ENCODE peak calls at places on chromosomes 7 and 10, in six cellular contexts. E, P, O, T, H and J are unnamed samples.

GRCh38 chr7:28685660-28686417 is 272.3 kb downstream of the TRIL start:
- DNase-seq in H (peak; percentile 88), T (peak; percentile 86), O (peak; percentile 96), E (peak; percentile 97), P (peak; percentile 50), J (peak; percentile 52)

GRCh38 chr10:64091889-64092288 is 570.7 kb downstream of the REEP3 start:
- DNase-seq in E (peak; percentile 72), O (no peak), P (no peak), H (peak; percentile 67), T (no peak), J (no peak)

GRCh38 chr7:107900496-107900895 is 9.5 kb downstream of the DLD start:
- DNase-seq in O (no peak), H (no peak), T (no peak), E (no peak), P (no peak), J (no peak)

GRCh38 chr7:12066561-12066960 is 144.5 kb upstream of the TMEM106B start:
- DNase-seq in O (peak; percentile 71), P (no peak), H (no peak), E (peak; percentile 92), T (no peak), J (no peak)

GRCh38 chr10:78185693-78186055 is 152.0 kb downstream of the RPS24 start:
- DNase-seq in T (no peak), H (no peak), E (no peak), O (no peak), P (no peak), J (no peak)

GRCh38 chr7:95933618-95934017 is 161.3 kb downstream of the DYNC1I1 start:
- DNase-seq in E (no peak), H (no peak), P (no peak), O (no peak), T (no peak), J (no peak)

GRCh38 chr10:132540456-132540855 is 2.9 kb downstream of the INPP5A start:
- DNase-seq in P (no peak), E (peak; percentile 36), T (peak; percentile 36), O (no peak), H (no peak), J (no peak)

GRCh38 chr7:91892821-91893340 is 12.4 kb upstream of the MTERF1 start:
- DNase-seq in O (peak; percentile 36), T (no peak), P (no peak), H (peak; percentile 71), E (peak; percentile 86), J (no peak)

GRCh38 chr7:80774843-80775242 is 136.4 kb downstream of the CD36 start:
- DNase-seq in T (no peak), H (no peak), P (no peak), E (no peak), O (no peak), J (no peak)

GRCh38 chr7:98994046-98994944 is 116.0 kb downstream of the TRRAP start:
- DNase-seq in E (no peak), T (no peak), P (no peak), H (no peak), O (no peak), J (no peak)

GRCh38 chr7:150341263-150342118 is at the start of gene RARRES2:
- DNase-seq in T (peak; percentile 58), P (peak; percentile 58), H (peak; percentile 84), O (no peak), E (no peak), J (no peak)

GRCh38 chr10:34739915-34740314 is 75.2 kb downstream of the PARD3 start:
- DNase-seq in T (peak; percentile 43), P (peak; percentile 34), E (no peak), O (peak; percentile 79), H (peak; percentile 91), J (peak; percentile 45)

GRCh38 chr10:70726909-70727495 is 54.7 kb downstream of the ADAMTS14 start:
- DNase-seq in H (no peak), O (no peak), E (no peak), T (no peak), P (no peak), J (no peak)

GRCh38 chr10:9035355-9035754 is 980.9 kb downstream of the GATA3 start:
- DNase-seq in H (no peak), T (no peak), E (no peak), P (no peak), O (peak; percentile 5), J (no peak)

GRCh38 chr7:158976849-158977593 is 120.7 kb downstream of the DYNC2I1 start:
- DNase-seq in O (peak; percentile 63), P (peak; percentile 83), T (peak; percentile 76), H (peak; percentile 96), E (peak; percentile 82), J (peak; percentile 84)

GRCh38 chr7:64359543-64359942 is 45.8 kb downstream of the ZNF736 start:
- DNase-seq in E (no peak), O (no peak), H (no peak), T (no peak), P (no peak), J (no peak)

GRCh38 chr10:113550365-113550764 is 2.5 kb upstream of the HABP2 start:
- DNase-seq in O (peak; percentile 51), E (peak; percentile 45), T (no peak), H (no peak), P (no peak), J (no peak)

GRCh38 chr7:148515237-148515636 is 75.3 kb upstream of the C7orf33 start:
- DNase-seq in H (no peak), T (no peak), O (no peak), P (no peak), E (no peak), J (no peak)

GRCh38 chr10:35657621-35658020 is 15.5 kb upstream of the FZD8 start:
- DNase-seq in H (no peak), O (no peak), P (no peak), T (no peak), E (peak; percentile 89), J (no peak)

GRCh38 chr10:53598914-53599313 is 826.3 kb upstream of the MBL2 start:
- DNase-seq in O (peak; percentile 92), H (peak; percentile 52), P (no peak), E (peak; percentile 98), T (no peak), J (no peak)

GRCh38 chr7:21945374-21946227 is at the start of gene CDCA7L:
- DNase-seq in O (peak; percentile 81), H (peak; percentile 89), E (peak; percentile 75), P (peak; percentile 65), T (peak; percentile 67), J (peak; percentile 68)

GRCh38 chr10:16527452-16527851 is 5.8 kb upstream of the C1QL3 start:
- DNase-seq in P (no peak), O (no peak), T (no peak), H (no peak), E (no peak), J (no peak)

GRCh38 chr10:78944658-78945333 is 124.0 kb upstream of the ZMIZ1 start:
- DNase-seq in O (peak; percentile 68), H (peak; percentile 59), P (no peak), T (peak; percentile 51), E (peak; percentile 77), J (no peak)

GRCh38 chr10:89119651-89120050 is 87.5 kb downstream of the CH25H start:
- DNase-seq in H (no peak), E (no peak), P (no peak), O (no peak), T (no peak), J (no peak)
- TF ChIP-seq CTCF in H (no peak), E (no peak), P (no peak), O (no peak), T (no peak), J (no peak)

DNA sequence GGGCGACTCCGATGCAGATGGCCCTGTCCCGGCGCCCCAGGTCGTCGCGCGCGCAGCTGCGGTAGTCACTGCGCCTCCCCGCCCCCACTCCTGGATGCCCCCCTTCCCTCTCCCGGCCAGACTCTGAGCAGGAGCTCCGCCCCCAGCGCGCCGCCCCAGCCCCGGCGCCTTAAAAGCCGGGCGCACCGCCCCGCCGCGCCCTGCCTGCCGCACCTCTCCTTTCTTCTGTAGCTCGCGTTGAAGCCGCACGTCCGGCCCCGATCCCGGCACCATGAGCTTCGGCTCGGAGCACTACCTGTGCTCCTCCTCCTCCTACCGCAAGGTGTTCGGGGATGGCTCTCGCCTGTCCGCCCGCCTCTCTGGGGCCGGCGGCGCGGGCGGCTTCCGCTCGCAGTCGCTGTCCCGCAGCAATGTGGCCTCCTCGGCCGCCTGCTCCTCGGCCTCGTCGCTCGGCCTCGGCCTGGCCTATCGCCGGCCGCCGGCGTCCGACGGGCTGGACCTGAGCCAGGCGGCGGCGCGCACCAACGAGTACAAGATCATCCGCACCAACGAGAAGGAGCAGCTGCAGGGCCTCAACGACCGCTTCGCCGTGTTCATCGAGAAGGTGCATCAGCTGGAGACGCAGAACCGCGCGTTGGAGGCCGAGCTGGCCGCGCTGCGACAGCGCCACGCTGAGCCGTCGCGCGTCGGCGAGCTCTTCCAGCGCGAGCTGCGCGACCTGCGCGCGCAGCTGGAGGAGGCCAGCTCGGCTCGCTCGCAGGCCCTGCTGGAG is at the start of gene INA:
- DNase-seq in P (peak; percentile 36), T (no peak), O (peak; percentile 54), E (no peak), H (peak; percentile 89), J (peak; percentile 41)
- TF ChIP-seq CTCF in P (no peak), T (no peak), O (no peak), E (no peak), H (peak; percentile 30), J (no peak)

DNA sequence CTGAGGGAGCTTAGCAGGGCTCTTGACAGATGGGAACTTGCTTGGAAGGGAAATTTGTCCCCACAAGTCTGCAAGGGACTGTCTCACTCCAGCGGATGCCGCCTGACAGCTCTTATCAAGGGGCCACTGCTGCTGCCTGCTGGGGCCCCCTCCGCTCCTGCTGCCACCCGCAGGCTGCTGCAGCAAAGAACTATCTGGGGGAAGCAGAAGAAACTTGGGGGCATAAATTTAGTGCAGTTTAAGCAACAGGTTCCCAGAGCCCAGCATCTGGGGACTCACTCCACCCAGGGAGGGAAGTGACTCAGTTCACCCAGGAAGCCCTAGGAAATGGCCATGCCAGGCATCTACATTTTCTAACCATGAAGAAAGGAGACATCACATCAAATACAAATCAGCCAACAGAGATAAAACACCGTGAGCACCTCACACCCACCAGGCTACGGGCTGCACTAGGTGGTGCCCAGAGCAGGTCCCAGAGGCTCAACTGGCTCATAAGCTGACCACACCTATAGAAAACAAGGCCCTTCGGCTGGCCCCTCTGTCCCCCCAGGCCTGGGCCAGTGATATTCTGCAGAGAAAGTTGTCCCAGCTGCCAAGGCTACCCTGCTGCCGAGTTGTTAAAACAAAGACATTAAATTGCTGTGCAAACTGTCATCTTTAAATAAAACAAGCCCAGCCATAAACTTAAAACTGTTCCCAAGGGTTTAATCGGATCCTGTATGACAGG is 3.7 kb downstream of the RGS10 start:
- DNase-seq in E (peak; percentile 31), P (no peak), O (no peak), H (no peak), T (no peak), J (no peak)
- TF ChIP-seq CTCF in E (no peak), P (no peak), O (no peak), H (peak; percentile 27), T (no peak), J (no peak)

DNA sequence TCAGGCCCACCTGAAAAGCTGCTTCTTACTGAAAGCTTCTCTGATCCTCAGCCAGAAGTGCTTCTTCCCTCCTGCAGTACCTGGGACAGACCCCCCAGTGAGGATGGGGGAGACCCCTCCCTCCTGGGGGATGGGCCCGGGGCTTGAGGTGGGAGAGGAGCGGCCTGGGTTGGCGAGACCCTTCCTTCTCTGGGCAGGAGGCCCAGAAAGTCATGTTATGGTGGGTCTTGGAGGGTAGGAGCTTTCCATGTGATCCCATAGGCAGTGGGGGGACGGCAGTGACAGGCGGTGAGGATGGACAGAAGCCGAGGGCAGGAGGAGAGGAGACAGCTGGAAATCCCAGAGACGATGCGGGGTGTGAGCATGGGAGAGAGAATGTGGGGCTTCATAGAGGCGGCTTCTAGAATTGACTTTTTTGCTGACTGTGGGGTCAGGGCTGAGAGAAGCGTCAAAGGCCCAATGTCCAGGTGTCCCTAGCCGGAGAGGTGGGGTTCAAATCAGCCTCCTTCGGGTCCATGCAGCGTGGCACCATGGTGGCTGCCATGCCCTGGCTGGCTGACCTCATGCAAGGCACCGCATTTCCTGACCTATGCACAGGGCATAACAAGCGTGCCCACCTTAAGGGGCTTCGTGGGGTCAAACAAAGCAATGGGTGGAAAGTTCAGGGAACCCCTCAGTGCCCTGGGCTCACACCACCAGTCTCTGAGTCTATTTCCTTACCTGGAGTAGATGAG is 154.0 kb downstream of the UBE2H start:
- DNase-seq in O (no peak), T (no peak), P (no peak), H (peak; percentile 40), E (no peak), J (no peak)
- TF ChIP-seq CTCF in O (no peak), T (no peak), P (no peak), H (no peak), E (no peak), J (no peak)